ENCODE peak calls at places on chromosomes 6 and 20, in four cellular contexts. U is H1, P is HCT116, Z is K562. S is an unnamed sample.

GRCh38 chr6:127589135-127589534 is 12.2 kb downstream of the C6orf58 start:
- DNase-seq in U (no peak), P (no peak), Z (no peak), S (no peak)

GRCh38 chr6:84027340-84028183 is 6.0 kb upstream of the MRAP2 start:
- DNase-seq in Z (no peak), U (no peak), P (no peak), S (no peak)

GRCh38 chr6:92784235-92784634 is 635.1 kb downstream of the EPHA7 start:
- DNase-seq in P (no peak), U (no peak), Z (no peak), S (no peak)

GRCh38 chr6:72712921-72713320 is 91.1 kb downstream of the KCNQ5 start:
- DNase-seq in P (no peak), Z (no peak), U (no peak), S (no peak)

GRCh38 chr20:5463007-5463686 is 146.4 kb upstream of the PROKR2 start:
- DNase-seq in P (no peak), Z (no peak), U (no peak), S (no peak)

GRCh38 chr6:156410649-156411048 is 366.5 kb upstream of the ARID1B start:
- DNase-seq in P (no peak), Z (no peak), U (no peak), S (no peak)

GRCh38 chr6:13447949-13448724 is 39.3 kb downstream of the GFOD1 start:
- DNase-seq in P (no peak), Z (no peak), U (no peak), S (peak)

GRCh38 chr6:28446818-28447511 is 3.7 kb upstream of the ZSCAN23 start:
- DNase-seq in U (no peak), P (no peak), Z (no peak), S (no peak)

GRCh38 chr6:138428943-138429616 is 25.1 kb downstream of the HEBP2 start:
- DNase-seq in Z (peak), U (no peak), P (peak), S (peak)

GRCh38 chr20:47859255-47859654 is 74.0 kb upstream of the SULF2 start:
- DNase-seq in Z (no peak), P (no peak), U (no peak), S (no peak)

DNA sequence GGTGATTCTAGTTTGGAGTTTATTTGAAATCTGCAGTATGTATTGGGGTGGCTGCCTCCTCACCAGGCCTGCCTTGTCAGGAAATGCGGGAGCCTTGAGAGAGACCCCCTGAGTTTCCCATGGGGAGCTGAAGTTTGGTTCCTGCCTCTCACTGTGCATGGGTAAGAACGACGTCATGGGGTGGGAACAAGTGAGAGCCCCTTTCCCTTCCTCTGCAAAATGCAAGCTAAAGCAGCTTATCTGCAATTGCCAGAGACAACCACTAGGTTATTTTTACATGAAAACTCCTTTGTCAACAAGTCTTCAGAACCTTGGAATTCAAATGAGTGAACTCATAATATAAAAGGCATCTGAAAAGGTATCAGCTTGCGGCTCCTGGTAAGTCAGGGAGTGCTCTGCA is 58.4 kb downstream of the TMEM170B start:
- DNase-seq in P (no peak), Z (no peak), U (no peak), S (no peak)
- TF ChIP-seq JUND in P (no peak), Z (no peak), U (no peak), S (no peak)

DNA sequence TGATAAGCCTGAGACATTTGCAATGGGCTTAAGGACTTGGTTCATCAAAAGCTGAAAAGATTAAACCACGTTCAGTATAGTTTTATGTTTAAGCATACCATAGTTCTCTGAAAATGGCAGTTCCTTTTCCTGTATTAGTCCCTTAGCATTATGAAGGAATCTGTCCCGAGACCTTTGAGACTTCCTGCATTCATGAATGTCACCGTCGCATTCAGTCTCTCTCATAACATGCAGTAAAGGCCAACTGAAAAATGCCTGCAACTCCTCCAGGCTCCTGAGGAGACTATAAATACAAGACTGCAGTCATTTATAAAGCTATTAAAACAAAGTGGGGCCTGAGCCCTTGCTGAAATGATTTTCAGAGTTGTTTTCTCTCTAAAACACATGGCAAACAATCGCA is 129.1 kb downstream of the SYCP2 start:
- DNase-seq in U (no peak), Z (no peak), P (no peak), S (no peak)
- TF ChIP-seq JUND in U (no peak), Z (no peak), P (no peak), S (no peak)

DNA sequence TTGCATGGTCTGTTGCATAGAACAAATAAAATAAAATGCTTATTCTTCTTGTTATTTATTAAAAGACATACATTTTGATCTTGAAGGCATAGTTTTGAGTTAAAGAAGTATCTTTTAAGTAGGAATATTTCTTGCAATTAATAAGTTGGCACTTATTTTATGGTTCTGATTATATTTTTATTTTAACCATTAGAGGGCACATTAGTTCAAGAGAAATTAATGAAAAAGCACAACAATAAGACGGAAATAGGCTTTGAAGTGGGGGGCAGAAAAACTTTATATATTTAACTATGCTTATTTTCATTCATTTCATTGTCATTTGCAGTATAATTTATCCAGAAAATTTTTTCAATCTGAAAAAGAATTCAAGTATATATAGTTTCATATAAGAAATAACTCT is 44.2 kb upstream of the MAP3K7 start:
- DNase-seq in Z (no peak), U (no peak), P (no peak), S (no peak)
- TF ChIP-seq JUND in Z (no peak), U (no peak), P (no peak), S (no peak)

GRCh38 chr6:16240618-16241320 is 2.4 kb downstream of the GMPR start:
- DNase-seq in U (no peak), P (no peak), Z (peak), S (no peak)
- TF ChIP-seq JUND in U (no peak), P (no peak), Z (peak), S (no peak)

DNA sequence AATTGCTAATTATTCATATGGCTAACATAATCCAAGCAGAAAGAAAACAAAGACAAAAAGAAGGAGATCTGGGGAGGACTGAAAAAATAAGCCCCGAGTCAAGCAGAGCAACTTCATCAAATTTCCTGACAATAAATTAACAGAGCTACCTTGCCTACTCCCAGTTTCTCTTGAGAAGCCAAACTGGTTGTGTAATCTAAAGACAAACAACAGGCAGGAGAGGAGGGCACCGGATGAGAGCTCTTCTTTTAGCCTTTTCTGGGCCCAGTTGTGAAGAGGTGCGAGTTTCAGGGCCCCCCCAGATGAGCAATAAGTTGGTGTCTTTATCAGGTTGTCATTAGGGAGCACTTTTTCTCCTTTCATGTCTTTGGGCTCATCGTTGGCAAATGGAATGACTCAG is 197.1 kb upstream of the PCSK2 start:
- DNase-seq in P (no peak), U (no peak), Z (no peak), S (no peak)
- TF ChIP-seq JUND in P (no peak), U (no peak), Z (no peak), S (no peak)

DNA sequence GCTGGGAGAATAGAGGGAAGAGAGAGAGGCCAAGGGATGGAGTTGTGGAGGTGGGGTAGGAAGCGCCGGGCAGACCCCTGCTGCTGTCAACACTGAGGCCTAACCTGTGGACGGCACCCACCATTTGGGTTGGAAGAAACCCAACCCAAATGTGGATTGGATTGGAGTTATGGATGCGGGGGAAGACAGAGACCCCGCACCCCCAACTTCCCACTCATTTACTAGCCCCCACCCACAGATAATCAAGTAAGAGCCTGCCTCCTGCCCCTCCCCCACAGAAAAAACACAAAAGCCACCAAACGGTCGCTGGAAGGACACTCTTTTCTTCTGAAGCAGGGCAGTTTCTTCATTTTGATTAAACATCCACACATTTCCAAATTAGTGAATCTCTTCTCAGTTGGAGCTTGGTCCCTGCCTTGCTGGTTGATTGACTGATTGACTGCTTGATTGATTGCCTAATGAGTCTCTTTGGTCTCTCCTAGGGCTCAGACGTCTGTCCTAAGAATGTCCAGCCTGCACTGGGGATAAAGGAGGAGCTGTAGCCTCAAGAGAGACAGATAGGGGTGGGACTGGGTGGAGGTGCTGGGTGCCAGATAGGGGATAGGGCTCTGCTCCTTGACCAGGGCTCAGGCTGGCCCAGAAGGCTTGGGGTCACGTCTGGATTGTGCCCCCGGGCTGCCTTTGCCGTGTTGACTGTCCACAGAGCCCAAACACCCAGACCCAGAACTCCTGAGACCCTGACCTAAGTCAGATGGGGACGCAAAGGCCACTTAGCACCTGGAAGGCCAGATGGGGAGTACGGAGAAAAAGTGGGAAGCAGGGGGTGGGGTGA is 74.9 kb upstream of the FOXP4 start:
- DNase-seq in P (no peak), Z (no peak), U (no peak), S (no peak)
- TF ChIP-seq JUND in P (no peak), Z (no peak), U (no peak), S (no peak)

GRCh38 chr6:32432050-32432450 is 7.6 kb upstream of the HLA-DRA start:
- DNase-seq in Z (peak), U (no peak), P (peak), S (peak)
- TF ChIP-seq JUND in Z (no peak), U (no peak), P (no peak), S (no peak)

GRCh38 chr6:39882567-39882953 is 51.7 kb downstream of the MOCS1 start:
- DNase-seq in U (no peak), P (no peak), Z (no peak), S (no peak)
- TF ChIP-seq JUND in U (no peak), P (no peak), Z (no peak), S (no peak)

GRCh38 chr20:46062621-46063020 is 27.1 kb downstream of the NCOA5 start:
- DNase-seq in U (no peak), P (no peak), Z (no peak), S (no peak)

GRCh38 chr20:46062151-46062550 is 27.6 kb downstream of the NCOA5 start:
- DNase-seq in Z (no peak), P (no peak), U (no peak), S (no peak)

GRCh38 chr20:46060301-46060881 is 29.4 kb downstream of the NCOA5 start:
- DNase-seq in U (no peak), Z (no peak), P (no peak), S (no peak)

GRCh38 chr20:46063151-46063550 is 26.6 kb downstream of the NCOA5 start:
- DNase-seq in U (no peak), Z (no peak), P (no peak), S (no peak)

DNA sequence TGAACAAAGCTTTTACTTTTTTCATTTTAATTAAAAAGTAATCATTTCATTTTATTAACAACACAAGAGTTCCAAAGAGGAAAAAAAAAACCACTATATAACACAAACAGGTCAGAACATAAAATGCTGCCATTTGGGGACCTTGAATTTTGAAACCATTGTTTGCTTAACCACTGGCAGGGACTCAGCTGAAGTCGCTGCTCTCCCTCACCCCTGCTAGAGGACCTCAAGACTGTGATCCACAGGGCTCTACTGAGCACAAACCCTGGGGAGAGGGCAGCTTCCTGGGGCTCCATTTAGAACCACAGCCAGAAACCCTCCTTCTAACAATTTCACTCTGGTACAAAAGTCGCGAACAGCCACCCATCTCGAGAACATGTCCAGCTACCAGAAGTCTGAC is 28.8 kb downstream of the NCOA5 start:
- DNase-seq in Z (no peak), P (no peak), U (no peak), S (no peak)
- TF ChIP-seq JUND in Z (no peak), P (no peak), U (no peak), S (no peak)

GRCh38 chr6:52728394-52728793 is 34.9 kb downstream of the GSTA2 start:
- DNase-seq in P (no peak), Z (no peak), U (no peak), S (no peak)
- TF ChIP-seq JUND in P (no peak), Z (no peak), U (no peak), S (no peak)

S was measured in T47D.